ENCODE peak calls at places on chromosomes 4 and X, in nine cellular contexts. J is adrenal gland, H is upper lobe of right lung, M is NT2/D1, P is hepatocyte, A is psoas muscle, G is WERI-Rb-1, Q is stomach, N is dorsolateral prefrontal cortex. Z is an unnamed sample.
A peak's percentile ranks its signal among the peaks of the same experiment; 100 is the strongest.

GRCh38 chr4:174464949-174465348 is 57.3 kb downstream of the HPGD start:
- DNase-seq in J (no peak), G (no peak), P (no peak), H (no peak), M (no peak), A (no peak), N (no peak), Q (no peak), Z (no peak)

GRCh38 chrX:111445485-111445884 is 33.5 kb upstream of the DCX start:
- DNase-seq in H (no peak), Q (no peak), P (peak; percentile 74), N (no peak), G (no peak), A (no peak), M (peak; percentile 18), J (no peak), Z (peak; percentile 22)

GRCh38 chr4:122458625-122459024 is 2.1 kb upstream of the IL2 start:
- DNase-seq in H (no peak), J (no peak), A (no peak), G (no peak), M (peak; percentile 11), Q (no peak), P (peak; percentile 5), N (no peak), Z (peak; percentile 26)

GRCh38 chr4:158682071-158682470 is 10.0 kb downstream of the ETFDH start:
- DNase-seq in Q (no peak), J (no peak), M (no peak), P (no peak), H (no peak), G (no peak), N (no peak), A (no peak), Z (no peak)

GRCh38 chrX:10016516-10017132 is 49.5 kb downstream of the CLDN34 start:
- DNase-seq in A (no peak), G (no peak), N (no peak), M (no peak), J (no peak), H (no peak), P (no peak), Q (no peak), Z (no peak)

GRCh38 chr4:143420227-143420626 is 83.6 kb downstream of the GAB1 start:
- DNase-seq in A (no peak), P (no peak), H (no peak), J (no peak), Q (no peak), N (no peak), G (no peak), M (no peak), Z (no peak)

GRCh38 chr4:125187221-125187620 is 127.5 kb upstream of the FAT4 start:
- DNase-seq in P (no peak), A (no peak), N (no peak), Q (no peak), H (no peak), J (no peak), G (no peak), M (no peak), Z (peak; percentile 66)

GRCh38 chr4:176186721-176187395 is 8.5 kb downstream of the SPATA4 start:
- DNase-seq in G (no peak), N (no peak), H (no peak), P (no peak), J (no peak), Q (no peak), A (no peak), M (no peak), Z (no peak)

GRCh38 chr4:6180841-6181631 is 19.3 kb downstream of the JAKMIP1 start:
- DNase-seq in J (no peak), G (no peak), H (no peak), M (no peak), N (no peak), P (no peak), Q (no peak), A (no peak), Z (no peak)

GRCh38 chr4:113614414-113614813 is 147.1 kb downstream of the CAMK2D start:
- DNase-seq in H (no peak), G (no peak), N (no peak), M (no peak), A (no peak), P (no peak), Q (no peak), J (no peak), Z (no peak)

GRCh38 chr4:154640999-154641398 is 28.5 kb upstream of the FGG start:
- DNase-seq in P (no peak), J (no peak), A (no peak), G (no peak), N (no peak), H (no peak), M (no peak), Q (no peak), Z (no peak)

GRCh38 chrX:39818071-39818470 is 279.7 kb downstream of the BCOR start:
- DNase-seq in H (no peak), G (no peak), A (no peak), M (no peak), N (no peak), Q (no peak), J (no peak), P (peak; percentile 45), Z (no peak)

DNA sequence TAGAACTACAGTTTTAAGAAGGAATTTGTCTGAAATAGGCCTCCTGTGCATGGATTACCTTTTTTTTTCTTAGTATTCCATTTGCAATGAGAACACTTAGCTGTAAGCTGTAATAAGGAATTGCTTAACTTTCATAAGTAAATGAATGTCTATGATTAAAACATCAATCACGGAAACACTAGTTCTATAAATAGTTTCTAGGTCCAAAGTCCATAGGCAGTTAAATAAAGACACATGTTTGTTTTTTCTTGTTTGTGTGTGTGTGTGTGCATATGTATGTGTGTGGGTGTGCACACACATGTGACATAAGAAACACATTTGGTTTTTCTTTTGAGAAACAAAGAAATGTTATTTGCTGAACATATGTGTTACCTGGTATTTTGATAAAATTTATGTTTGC is 11.2 kb downstream of the GPRIN3 start:
- DNase-seq in N (no peak), P (peak; percentile 46), A (no peak), G (no peak), J (no peak), Q (no peak), M (no peak), H (no peak), Z (no peak)
- H3K27me3 ChIP-seq in N (no peaks in the 10 kb centered on the region), P (no peaks in the 10 kb centered on the region), A (no peaks in the 10 kb centered on the region), G (no peaks in the 10 kb centered on the region), J (no peaks in the 10 kb centered on the region), Q (no peaks in the 10 kb centered on the region), M (no peaks in the 10 kb centered on the region), H (no peaks in the 10 kb centered on the region), Z (no peaks in the 10 kb centered on the region)

GRCh38 chrX:133658244-133658911 is 243.1 kb upstream of the GPC4 start:
- DNase-seq in Q (no peak), N (no peak), H (no peak), M (no peak), G (no peak), J (no peak), P (no peak), A (no peak), Z (no peak)

GRCh38 chrX:133661962-133662839 is 246.9 kb upstream of the GPC4 start:
- DNase-seq in M (no peak), J (no peak), H (no peak), G (no peak), N (no peak), A (no peak), Q (no peak), P (no peak), Z (no peak)

GRCh38 chrX:133655914-133656265 is 240.6 kb upstream of the GPC4 start:
- DNase-seq in J (no peak), G (no peak), M (no peak), Q (no peak), H (no peak), A (no peak), P (no peak), N (no peak), Z (no peak)

GRCh38 chrX:133657455-133657854 is 242.2 kb upstream of the GPC4 start:
- DNase-seq in J (no peak), H (no peak), N (no peak), P (no peak), A (no peak), M (no peak), G (no peak), Q (no peak), Z (no peak)

GRCh38 chrX:133660356-133660755 is 245.1 kb upstream of the GPC4 start:
- DNase-seq in J (peak; percentile 50), N (no peak), A (no peak), Q (no peak), P (no peak), G (no peak), M (no peak), H (no peak), Z (peak; percentile 68)
- H3K27me3 ChIP-seq in J (peaks cover 8% of the 10 kb centered on the region), N (no peaks in the 10 kb centered on the region), A (peaks cover 14% of the 10 kb centered on the region), Q (no peaks in the 10 kb centered on the region), P (no peaks in the 10 kb centered on the region), G (peaks cover 35% of the 10 kb centered on the region), M (no peaks in the 10 kb centered on the region), H (no peaks in the 10 kb centered on the region), Z (no peaks in the 10 kb centered on the region)

GRCh38 chr4:15778191-15778741 is at the start of gene CD38:
- DNase-seq in H (peak; percentile 69), Q (no peak), A (peak; percentile 33), P (peak; percentile 16), N (no peak), M (no peak), J (peak; percentile 27), G (no peak), Z (no peak)

GRCh38 chr4:15776871-15777648 is 1.1 kb upstream of the CD38 start:
- DNase-seq in J (no peak), H (no peak), Q (no peak), A (no peak), G (no peak), M (no peak), N (no peak), P (no peak), Z (no peak)

GRCh38 chr4:15779336-15779735 is 1.2 kb downstream of the CD38 start:
- DNase-seq in M (peak; percentile 36), H (peak; percentile 70), N (peak; percentile 8), G (no peak), Q (no peak), J (peak; percentile 51), A (peak; percentile 43), P (peak; percentile 55), Z (peak; percentile 42)

GRCh38 chr4:15778742-15779231 is 659 bp downstream of the CD38 start:
- DNase-seq in G (no peak), Q (no peak), A (peak; percentile 62), P (peak; percentile 18), H (peak; percentile 85), M (no peak), N (no peak), J (peak; percentile 34), Z (peak; percentile 26)

DNA sequence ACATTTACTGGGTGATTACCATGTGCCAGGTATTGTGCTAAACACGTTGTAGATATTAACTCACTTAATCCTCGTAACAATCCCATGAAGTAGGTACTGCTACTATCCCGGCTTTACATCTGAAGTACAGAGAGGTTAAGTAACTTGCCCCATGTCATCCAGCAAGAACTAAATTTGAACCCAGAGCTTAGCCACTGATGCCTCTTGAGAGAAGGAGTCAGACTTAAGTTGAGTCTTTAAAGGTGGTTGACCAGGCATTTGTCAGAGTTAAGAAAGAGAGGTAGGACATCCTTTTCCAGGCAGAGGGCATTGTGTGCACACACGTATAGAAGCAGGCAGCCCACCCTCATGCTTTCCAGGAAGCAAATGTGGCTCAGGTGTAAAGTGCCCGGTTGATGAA is 431 bp upstream of the CD38 start:
- DNase-seq in N (no peak), M (no peak), P (no peak), G (no peak), A (no peak), Q (no peak), H (no peak), J (no peak), Z (no peak)
- H3K27me3 ChIP-seq in N (no peaks in the 10 kb centered on the region), M (peaks cover 63% of the 10 kb centered on the region), P (peaks cover 60% of the 10 kb centered on the region), G (no peaks in the 10 kb centered on the region), A (no peaks in the 10 kb centered on the region), Q (peaks cover 7% of the 10 kb centered on the region), H (no peaks in the 10 kb centered on the region), J (no peaks in the 10 kb centered on the region), Z (peaks cover 22% of the 10 kb centered on the region)

GRCh38 chr4:8872402-8873291 is 1.0 kb upstream of the HMX1 start:
- DNase-seq in A (no peak), H (no peak), P (no peak), N (no peak), G (no peak), J (no peak), M (no peak), Q (no peak), Z (no peak)
- H3K27me3 ChIP-seq in A (peaks cover 89% of the 10 kb centered on the region), H (peaks cover 86% of the 10 kb centered on the region), P (peaks cover 90% of the 10 kb centered on the region), N (peaks cover 73% of the 10 kb centered on the region), G (no peaks in the 10 kb centered on the region), J (peaks cover 84% of the 10 kb centered on the region), M (peaks cover 91% of the 10 kb centered on the region), Q (peaks cover 100% of the 10 kb centered on the region), Z (peaks cover 71% of the 10 kb centered on the region)

Z was measured in astrocyte.